ENCODE peak calls at places on chromosomes 16 and 17, in eight cellular contexts. W is HuH-7, K is SJCRH30, S is RPMI7951, C is body of pancreas, Z is amniotic stem cell, I is brain pericyte, X is fibroblast of the conjunctiva. A is an unnamed sample.

GRCh38 chr16:1181715-1182671 is 29.1 kb downstream of the CACNA1H start:
- DNase-seq in W (no peak), K (peak), S (peak), C (peak), Z (peak), I (peak), X (peak), A (peak)

GRCh38 chr17:49993423-49994037 is 1.5 kb downstream of the DLX3 start:
- DNase-seq in W (peak), K (no peak), S (no peak), C (no peak), Z (no peak), I (no peak), X (no peak), A (no peak)

GRCh38 chr17:56756536-56756935 is 77.2 kb downstream of the C17orf67 start:
- DNase-seq in W (no peak), K (no peak), S (peak), C (no peak), Z (peak), I (no peak), X (peak), A (peak)

GRCh38 chr16:55436587-55436986 is 42.4 kb upstream of the MMP2 start:
- DNase-seq in W (no peak), K (no peak), S (no peak), C (no peak), Z (no peak), I (no peak), X (no peak), A (no peak)

GRCh38 chr17:2755941-2756724 is 6.7 kb upstream of the CCDC92B start:
- DNase-seq in W (peak), K (peak), S (no peak), C (peak), Z (no peak), I (no peak), X (no peak), A (no peak)

GRCh38 chr16:17440131-17440530 is 30.6 kb downstream of the XYLT1 start:
- DNase-seq in W (no peak), K (no peak), S (no peak), C (no peak), Z (no peak), I (no peak), X (no peak), A (no peak)

GRCh38 chr17:15409721-15410247 is 57.6 kb downstream of the CDRT4 start:
- DNase-seq in W (no peak), K (peak), S (peak), C (peak), Z (peak), I (no peak), X (peak), A (peak)

GRCh38 chr16:58661199-58661830 is 23.3 kb downstream of the SLC38A7 start:
- DNase-seq in W (peak), K (peak), S (peak), C (peak), Z (peak), I (peak), X (peak), A (peak)

GRCh38 chr17:28384281-28385036 is 13.0 kb downstream of the SARM1 start:
- DNase-seq in W (no peak), K (no peak), S (no peak), C (peak), Z (no peak), I (no peak), X (no peak), A (no peak)

GRCh38 chr16:67936876-67937605 is 391 bp upstream of the PSMB10 start:
- DNase-seq in W (peak), K (no peak), S (peak), C (peak), Z (no peak), I (no peak), X (no peak), A (no peak)

GRCh38 chr17:31918701-31919128 is 17.2 kb upstream of the UTP6 start:
- DNase-seq in W (peak), K (peak), S (peak), C (no peak), Z (no peak), I (no peak), X (no peak), A (peak)

GRCh38 chr17:39705786-39706348 is 6.0 kb downstream of the ERBB2 start:
- DNase-seq in W (no peak), K (no peak), S (no peak), C (peak), Z (no peak), I (no peak), X (no peak), A (no peak)

GRCh38 chr17:49063652-49064051 is 66.5 kb downstream of the IGF2BP1 start:
- DNase-seq in W (no peak), K (no peak), S (no peak), C (no peak), Z (no peak), I (no peak), X (peak), A (no peak)

GRCh38 chr17:56739376-56739775 is 94.3 kb downstream of the C17orf67 start:
- DNase-seq in W (no peak), K (no peak), S (no peak), C (no peak), Z (no peak), I (no peak), X (no peak), A (no peak)

GRCh38 chr17:70976447-70976846 is 807.1 kb downstream of the KCNJ2 start:
- DNase-seq in W (no peak), K (no peak), S (no peak), C (no peak), Z (no peak), I (no peak), X (no peak), A (no peak)

GRCh38 chr16:46961373-46962353 is 11.8 kb downstream of the DNAJA2 start:
- DNase-seq in W (no peak), K (no peak), S (no peak), C (no peak), Z (no peak), I (no peak), X (no peak), A (no peak)

GRCh38 chr17:69358688-69359596 is 32.0 kb upstream of the ABCA5 start:
- DNase-seq in W (peak), K (no peak), S (no peak), C (no peak), Z (no peak), I (no peak), X (no peak), A (no peak)

GRCh38 chr17:48547839-48548686 is 3.2 kb upstream of the HOXB2 start:
- DNase-seq in W (no peak), K (no peak), S (peak), C (no peak), Z (no peak), I (no peak), X (no peak), A (no peak)

GRCh38 chr17:4539576-4540223 is 15.5 kb downstream of the MYBBP1A start:
- DNase-seq in W (no peak), K (no peak), S (no peak), C (no peak), Z (no peak), I (no peak), X (no peak), A (no peak)

GRCh38 chr17:42682400-42683384 is at the start of gene CNTNAP1:
- DNase-seq in W (peak), K (peak), S (peak), C (peak), Z (peak), I (no peak), X (peak), A (peak)

GRCh38 chr17:38794221-38794620 is 5.1 kb downstream of the PIP4K2B start:
- DNase-seq in W (no peak), K (no peak), S (no peak), C (no peak), Z (no peak), I (no peak), X (no peak), A (no peak)

GRCh38 chr16:68065716-68066305 is 19.4 kb upstream of the NFATC3 start:
- DNase-seq in W (no peak), K (no peak), S (no peak), C (no peak), Z (peak), I (no peak), X (peak), A (peak)

GRCh38 chr17:83186226-83186625 is 106.8 kb downstream of the METRNL start:
- DNase-seq in W (no peak), K (peak), S (no peak), C (peak), Z (no peak), I (no peak), X (no peak), A (no peak)

GRCh38 chr16:58511933-58512815 is 3.1 kb upstream of the SETD6 start:
- DNase-seq in W (peak), K (peak), S (peak), C (peak), Z (peak), I (no peak), X (peak), A (peak)

A was measured in LHCN-M2.